ENCODE peak calls at places on chromosomes 1 and 21, in four cellular contexts. One of them, this sample, is unnamed.

GRCh38 chr1:7406641-7407546 is 364.2 kb upstream of the VAMP3 start:
- DNase-seq in GM12878: peak; percentile 56
- DNase-seq in H1: no peak
- DNase-seq in HepG2: no peak
- DNase-seq in this sample: no peak

GRCh38 chr21:31182231-31183129 is 144.2 kb upstream of the KRTAP19-8 start:
- DNase-seq in GM12878: no peak
- DNase-seq in HepG2: no peak
- DNase-seq in H1: no peak
- DNase-seq in this sample: no peak

GRCh38 chr1:109184657-109185056 is 29.1 kb upstream of the SARS1 start:
- DNase-seq in H1: no peak
- DNase-seq in HepG2: no peak
- DNase-seq in GM12878: no peak
- DNase-seq in this sample: no peak

GRCh38 chr1:182570611-182570970 is 18.5 kb downstream of the RNASEL start:
- DNase-seq in HepG2: no peak
- DNase-seq in GM12878: no peak
- DNase-seq in H1: no peak
- DNase-seq in this sample: no peak

GRCh38 chr1:39802496-39803260 is 14.0 kb upstream of the BMP8B start:
- DNase-seq in HepG2: no peak
- DNase-seq in GM12878: no peak
- DNase-seq in H1: no peak
- DNase-seq in this sample: no peak

GRCh38 chr1:27504588-27505419 is 14.8 kb upstream of the WASF2 start:
- DNase-seq in HepG2: peak; percentile 92
- DNase-seq in H1: no peak
- DNase-seq in GM12878: no peak
- DNase-seq in this sample: no peak

GRCh38 chr1:59695301-59695700 is 119.4 kb upstream of the HOOK1 start:
- DNase-seq in H1: no peak
- DNase-seq in HepG2: no peak
- DNase-seq in GM12878: no peak
- DNase-seq in this sample: no peak

GRCh38 chr1:224506141-224506814 is 71.7 kb upstream of the WDR26 start:
- DNase-seq in H1: no peak
- DNase-seq in HepG2: no peak
- DNase-seq in GM12878: no peak
- DNase-seq in this sample: no peak

GRCh38 chr21:21137986-21138385 is 139.8 kb downstream of the NCAM2 start:
- DNase-seq in H1: no peak
- DNase-seq in GM12878: no peak
- DNase-seq in HepG2: no peak
- DNase-seq in this sample: no peak

GRCh38 chr1:74328851-74329250 is 93.7 kb downstream of the TNNI3K start:
- DNase-seq in HepG2: no peak
- DNase-seq in GM12878: no peak
- DNase-seq in H1: no peak
- DNase-seq in this sample: no peak

GRCh38 chr1:86542626-86543025 is 4.3 kb upstream of the CLCA4 start:
- DNase-seq in HepG2: no peak
- DNase-seq in GM12878: no peak
- DNase-seq in H1: no peak
- DNase-seq in this sample: no peak

GRCh38 chr1:208137144-208137682 is 107.0 kb downstream of the PLXNA2 start:
- DNase-seq in GM12878: no peak
- DNase-seq in H1: no peak
- DNase-seq in HepG2: no peak
- DNase-seq in this sample: no peak

GRCh38 chr1:33612877-33613487 is 140.5 kb downstream of the ZSCAN20 start:
- DNase-seq in GM12878: no peak
- DNase-seq in HepG2: peak; percentile 48
- DNase-seq in H1: peak; percentile 41
- DNase-seq in this sample: peak; percentile 85

GRCh38 chr1:201468844-201469644 is at the start of gene PHLDA3:
- DNase-seq in GM12878: no peak
- DNase-seq in HepG2: peak; percentile 66
- DNase-seq in H1: peak; percentile 77
- DNase-seq in this sample: no peak

GRCh38 chr21:31730687-31731111 is 1.2 kb downstream of the SCAF4 start:
- DNase-seq in H1: peak; percentile 70
- DNase-seq in GM12878: no peak
- DNase-seq in HepG2: peak; percentile 12
- DNase-seq in this sample: peak; percentile 94

GRCh38 chr1:47178665-47179022 is 11.2 kb downstream of the PDZK1IP1 start:
- DNase-seq in HepG2: no peak
- DNase-seq in H1: no peak
- DNase-seq in GM12878: no peak
- DNase-seq in this sample: no peak

GRCh38 chr1:6577831-6578525 is 1.8 kb upstream of the ZBTB48 start:
- DNase-seq in H1: no peak
- DNase-seq in HepG2: no peak
- DNase-seq in GM12878: no peak
- DNase-seq in this sample: no peak

GRCh38 chr1:40861227-40862003 is 748 bp downstream of the CITED4 start:
- DNase-seq in GM12878: no peak
- DNase-seq in H1: no peak
- DNase-seq in HepG2: no peak
- DNase-seq in this sample: no peak

GRCh38 chr1:115829023-115829674 is 11.8 kb downstream of the NHLH2 start:
- DNase-seq in HepG2: peak; percentile 28
- DNase-seq in GM12878: no peak
- DNase-seq in H1: no peak
- DNase-seq in this sample: no peak

GRCh38 chr1:72009756-72010441 is 272.4 kb downstream of the NEGR1 start:
- DNase-seq in HepG2: no peak
- DNase-seq in GM12878: no peak
- DNase-seq in H1: no peak
- DNase-seq in this sample: no peak

GRCh38 chr1:107842241-107842640 is 122.7 kb downstream of the VAV3 start:
- DNase-seq in HepG2: no peak
- DNase-seq in H1: no peak
- DNase-seq in GM12878: no peak
- DNase-seq in this sample: no peak

GRCh38 chr1:110674337-110675059 is at the start of gene KCNA3:
- DNase-seq in HepG2: no peak
- DNase-seq in H1: no peak
- DNase-seq in GM12878: no peak
- DNase-seq in this sample: peak; percentile 60
- TF ChIP-seq SUZ12 in HepG2: no peak
- TF ChIP-seq SUZ12 in H1: peak; percentile 45
- TF ChIP-seq SUZ12 in GM12878: no peak
- TF ChIP-seq SUZ12 in this sample: peak; percentile 73

GRCh38 chr1:25550683-25551310 is 7.4 kb downstream of the LDLRAP1 start:
- DNase-seq in H1: no peak
- DNase-seq in HepG2: peak; percentile 80
- DNase-seq in GM12878: no peak
- DNase-seq in this sample: no peak

GRCh38 chr1:25548601-25549000 is 5.2 kb downstream of the LDLRAP1 start:
- DNase-seq in GM12878: no peak
- DNase-seq in HepG2: no peak
- DNase-seq in H1: no peak
- DNase-seq in this sample: no peak

GRCh38 chr1:25553749-25554425 is 10.5 kb downstream of the LDLRAP1 start:
- DNase-seq in H1: no peak
- DNase-seq in HepG2: no peak
- DNase-seq in GM12878: no peak
- DNase-seq in this sample: no peak

GRCh38 chr1:25549273-25550154 is 6.1 kb downstream of the LDLRAP1 start:
- DNase-seq in HepG2: peak; percentile 53
- DNase-seq in GM12878: peak; percentile 94
- DNase-seq in H1: no peak
- DNase-seq in this sample: no peak

DNA sequence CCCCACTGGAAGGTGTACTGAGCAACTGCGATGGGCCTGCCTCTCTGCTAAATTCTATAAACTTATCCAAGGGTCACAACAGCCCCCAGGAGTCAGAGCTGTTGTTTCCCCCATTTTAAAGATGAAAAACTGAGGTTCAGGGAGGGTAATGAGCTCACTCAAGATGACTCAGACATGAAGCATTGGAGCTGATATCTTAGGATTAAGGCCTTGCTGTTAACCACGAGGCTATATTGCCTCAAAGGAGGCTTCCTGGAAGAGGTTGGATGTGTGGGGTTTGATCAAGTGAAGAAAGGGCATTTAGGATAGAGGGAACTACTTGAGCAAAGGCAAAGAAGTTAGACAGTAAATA is 6.7 kb downstream of the LDLRAP1 start:
- DNase-seq in HepG2: no peak
- DNase-seq in H1: no peak
- DNase-seq in GM12878: no peak
- DNase-seq in this sample: no peak
- H3K4me1 ChIP-seq in HepG2: peaks cover 68% of the 10 kb centered on the region
- H3K4me1 ChIP-seq in H1: no peaks in the 10 kb centered on the region
- H3K4me1 ChIP-seq in GM12878: peaks cover 57% of the 10 kb centered on the region
- H3K4me1 ChIP-seq in this sample: peaks cover 31% of the 10 kb centered on the region

GRCh38 chr1:197393772-197394171 is 125.7 kb downstream of the CRB1 start:
- DNase-seq in GM12878: no peak
- DNase-seq in H1: no peak
- DNase-seq in HepG2: no peak
- DNase-seq in this sample: no peak

GRCh38 chr1:197391303-197392226 is 123.5 kb downstream of the CRB1 start:
- DNase-seq in GM12878: no peak
- DNase-seq in HepG2: no peak
- DNase-seq in H1: no peak
- DNase-seq in this sample: no peak

GRCh38 chr1:197395209-197395608 is 127.2 kb downstream of the CRB1 start:
- DNase-seq in H1: no peak
- DNase-seq in HepG2: no peak
- DNase-seq in GM12878: no peak
- DNase-seq in this sample: no peak

GRCh38 chr1:197392541-197392940 is 124.5 kb downstream of the CRB1 start:
- DNase-seq in H1: no peak
- DNase-seq in HepG2: no peak
- DNase-seq in GM12878: no peak
- DNase-seq in this sample: no peak

GRCh38 chr1:197393105-197393504 is 125.1 kb downstream of the CRB1 start:
- DNase-seq in GM12878: no peak
- DNase-seq in HepG2: no peak
- DNase-seq in H1: no peak
- DNase-seq in this sample: no peak
- TF ChIP-seq SUZ12 in GM12878: no peak
- TF ChIP-seq SUZ12 in HepG2: no peak
- TF ChIP-seq SUZ12 in H1: no peak
- TF ChIP-seq SUZ12 in this sample: no peak

GRCh38 chr1:158007180-158007579 is 13.7 kb downstream of the KIRREL1 start:
- DNase-seq in HepG2: no peak
- DNase-seq in H1: no peak
- DNase-seq in GM12878: no peak
- DNase-seq in this sample: no peak

GRCh38 chr1:158007949-158008386 is 14.5 kb downstream of the KIRREL1 start:
- DNase-seq in GM12878: no peak
- DNase-seq in H1: no peak
- DNase-seq in HepG2: no peak
- DNase-seq in this sample: no peak

GRCh38 chr1:158003409-158003805 is 10.0 kb downstream of the KIRREL1 start:
- DNase-seq in H1: no peak
- DNase-seq in GM12878: no peak
- DNase-seq in HepG2: no peak
- DNase-seq in this sample: no peak

GRCh38 chr1:158002630-158003408 is 9.4 kb downstream of the KIRREL1 start:
- DNase-seq in H1: no peak
- DNase-seq in HepG2: no peak
- DNase-seq in GM12878: no peak
- DNase-seq in this sample: no peak

GRCh38 chr1:158005249-158005648 is 11.8 kb downstream of the KIRREL1 start:
- DNase-seq in GM12878: no peak
- DNase-seq in H1: no peak
- DNase-seq in HepG2: no peak
- DNase-seq in this sample: no peak
- H3K4me1 ChIP-seq in GM12878: no peaks in the 10 kb centered on the region
- H3K4me1 ChIP-seq in H1: peaks cover 39% of the 10 kb centered on the region
- H3K4me1 ChIP-seq in HepG2: no peaks in the 10 kb centered on the region
- H3K4me1 ChIP-seq in this sample: peaks cover 35% of the 10 kb centered on the region

GRCh38 chr21:41280115-41280919 is 36.3 kb upstream of the FAM3B start:
- DNase-seq in H1: no peak
- DNase-seq in HepG2: no peak
- DNase-seq in GM12878: no peak
- DNase-seq in this sample: no peak

GRCh38 chr21:41282412-41282811 is 34.2 kb upstream of the FAM3B start:
- DNase-seq in GM12878: no peak
- DNase-seq in HepG2: no peak
- DNase-seq in H1: no peak
- DNase-seq in this sample: no peak

DNA sequence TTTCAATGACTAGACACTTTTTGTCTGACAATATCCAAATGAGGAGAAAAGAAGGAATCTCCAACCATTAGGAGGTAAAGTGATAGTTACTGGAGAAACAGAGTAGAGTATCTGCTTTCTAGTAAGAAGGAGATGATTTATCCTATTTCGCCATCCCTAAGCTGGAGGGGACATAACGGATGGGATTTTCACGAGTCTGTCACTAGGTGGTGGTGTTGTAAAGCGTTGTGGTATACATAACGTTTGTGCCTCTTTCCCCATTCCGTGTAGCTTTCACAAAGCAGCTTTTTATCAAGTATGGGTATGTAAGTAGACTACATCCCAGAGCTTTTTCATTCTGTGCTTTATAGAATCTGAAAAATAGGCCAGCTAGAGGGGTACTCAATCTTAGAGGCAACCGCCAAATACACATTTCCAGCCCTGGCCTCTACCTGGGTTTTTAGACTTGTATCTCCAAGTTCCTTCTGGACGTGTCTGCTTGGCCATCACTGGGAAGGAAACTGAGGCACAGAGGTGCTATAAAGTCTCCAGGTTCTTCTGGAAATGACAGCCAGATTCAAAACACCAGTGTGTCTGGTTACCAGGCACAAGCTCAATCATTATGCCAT is 33.3 kb upstream of the FAM3B start:
- DNase-seq in GM12878: peak; percentile 61
- DNase-seq in H1: no peak
- DNase-seq in HepG2: peak; percentile 74
- DNase-seq in this sample: peak; percentile 74
- TF ChIP-seq SUZ12 in GM12878: no peak
- TF ChIP-seq SUZ12 in H1: no peak
- TF ChIP-seq SUZ12 in HepG2: no peak
- TF ChIP-seq SUZ12 in this sample: no peak

DNA sequence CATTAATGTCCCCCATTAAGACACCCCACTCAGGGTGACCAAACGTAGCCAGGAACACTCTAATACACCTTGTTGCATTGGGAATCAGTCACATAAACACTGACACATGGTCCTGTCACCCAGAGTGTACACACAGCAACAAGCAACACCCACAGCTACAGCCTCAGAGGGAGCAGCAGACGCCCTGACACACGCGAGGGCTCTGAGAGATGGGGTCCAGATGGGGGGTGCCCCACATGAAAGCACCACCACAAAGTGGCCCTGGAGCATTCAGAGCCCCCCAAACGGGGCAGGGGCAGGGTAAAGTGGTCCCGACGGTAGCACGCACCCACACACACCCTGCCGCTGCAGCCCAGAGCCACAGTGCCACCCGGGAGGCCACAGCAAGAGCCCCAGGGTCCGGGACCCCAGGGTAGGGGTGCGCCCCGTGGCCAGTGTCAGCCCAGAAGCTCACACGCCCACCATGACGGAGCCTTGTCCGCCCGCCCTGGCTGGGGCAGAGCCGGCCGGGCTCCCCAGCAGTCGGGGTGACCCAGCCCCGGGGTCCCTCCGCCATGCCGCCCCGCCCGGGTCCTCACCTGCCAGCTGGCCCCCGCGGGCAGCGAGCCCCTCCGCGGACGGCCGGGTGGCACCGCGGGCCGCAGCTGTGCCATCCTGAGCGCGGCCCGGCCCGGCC is 47.3 kb downstream of the RAP1GAP start:
- DNase-seq in H1: no peak
- DNase-seq in HepG2: no peak
- DNase-seq in GM12878: no peak
- DNase-seq in this sample: no peak
- H3K4me1 ChIP-seq in H1: peaks cover 23% of the 10 kb centered on the region
- H3K4me1 ChIP-seq in HepG2: peaks cover 30% of the 10 kb centered on the region
- H3K4me1 ChIP-seq in GM12878: no peaks in the 10 kb centered on the region
- H3K4me1 ChIP-seq in this sample: peaks cover 14% of the 10 kb centered on the region